ENCODE peak calls at places on chromosome 2, in five cellular contexts. F is mucosa of descending colon; T is activated CD8-positive, alpha-beta memory T cell treated with anti-CD3 and anti-CD28 coated beads for 48 hours; A is adrenal gland; J is HuH-7. X is an unnamed sample.
A peak's percentile ranks its signal among the peaks of the same experiment; 100 is the strongest.

GRCh38 chr2:191446910-191447309 is 201.7 kb downstream of the MYO1B start:
- DNase-seq in F (no peak), T (no peak), A (no peak), J (peak; percentile 43), X (no peak)

GRCh38 chr2:205352120-205352519 is 330.2 kb upstream of the NRP2 start:
- DNase-seq in F (no peak), T (no peak), A (no peak), J (no peak), X (no peak)

GRCh38 chr2:26034597-26035067 is 748 bp downstream of the RAB10 start:
- DNase-seq in F (no peak), T (no peak), A (no peak), J (no peak), X (no peak)

GRCh38 chr2:42450136-42450535 is 43.6 kb downstream of the KCNG3 start:
- DNase-seq in F (no peak), T (no peak), A (no peak), J (no peak), X (no peak)

GRCh38 chr2:10787176-10787968 is 25.2 kb downstream of the PDIA6 start:
- DNase-seq in F (no peak), T (no peak), A (peak; percentile 45), J (no peak), X (no peak)

GRCh38 chr2:69572640-69573039 is 70.9 kb downstream of the AAK1 start:
- DNase-seq in F (no peak), T (no peak), A (no peak), J (no peak), X (no peak)

GRCh38 chr2:213806125-213806726 is 522.0 kb downstream of the SPAG16 start:
- DNase-seq in F (no peak), T (no peak), A (no peak), J (no peak), X (no peak)

GRCh38 chr2:71833855-71834554 is 313.7 kb downstream of the CYP26B1 start:
- DNase-seq in F (no peak), T (no peak), A (no peak), J (no peak), X (no peak)

GRCh38 chr2:168091986-168092385 is 155.4 kb downstream of the STK39 start:
- DNase-seq in F (no peak), T (no peak), A (no peak), J (no peak), X (no peak)

GRCh38 chr2:134707330-134707676 is 11.5 kb downstream of the TMEM163 start:
- DNase-seq in F (no peak), T (no peak), A (no peak), J (no peak), X (no peak)